ENCODE peak calls at places on chromosome 22, in ten cellular contexts. One of them, this sample, is unnamed.

GRCh38 chr22:50236731-50237409 is 8.0 kb downstream of the TUBGCP6 start:
- DNase-seq in T-cell: no peak
- DNase-seq in natural killer cell treated with Interleukin-12 subunit alpha and Interleukin-12 subunit beta and Interleukin-15 and Interleukin-18, amount 100 ng/mL, for 72 hours: no peak
- DNase-seq in NCI-H1105: no peak
- DNase-seq in cardiac fibroblast: peak
- DNase-seq in CD4-positive, alpha-beta T cell: no peak
- DNase-seq in A549: peak
- DNase-seq in choroid plexus epithelial cell: peak
- DNase-seq in nephron progenitor cell: peak
- DNase-seq in DMS79 treated with DMSO at 0.1 percent for 48 hours: no peak
- DNase-seq in this sample: no peak

GRCh38 chr22:48431014-48431413 is 1396.7 kb downstream of the BRD1 start:
- DNase-seq in T-cell: no peak
- DNase-seq in natural killer cell treated with Interleukin-12 subunit alpha and Interleukin-12 subunit beta and Interleukin-15 and Interleukin-18, amount 100 ng/mL, for 72 hours: peak
- DNase-seq in NCI-H1105: peak
- DNase-seq in cardiac fibroblast: no peak
- DNase-seq in CD4-positive, alpha-beta T cell: no peak
- DNase-seq in A549: no peak
- DNase-seq in choroid plexus epithelial cell: no peak
- DNase-seq in nephron progenitor cell: no peak
- DNase-seq in DMS79 treated with DMSO at 0.1 percent for 48 hours: peak
- DNase-seq in this sample: no peak

GRCh38 chr22:43723816-43724215 is 88.3 kb downstream of the EFCAB6 start:
- DNase-seq in T-cell: no peak
- DNase-seq in natural killer cell treated with Interleukin-12 subunit alpha and Interleukin-12 subunit beta and Interleukin-15 and Interleukin-18, amount 100 ng/mL, for 72 hours: no peak
- DNase-seq in NCI-H1105: no peak
- DNase-seq in cardiac fibroblast: peak
- DNase-seq in CD4-positive, alpha-beta T cell: no peak
- DNase-seq in A549: no peak
- DNase-seq in choroid plexus epithelial cell: no peak
- DNase-seq in nephron progenitor cell: no peak
- DNase-seq in DMS79 treated with DMSO at 0.1 percent for 48 hours: no peak
- DNase-seq in this sample: no peak

GRCh38 chr22:39954584-39955055 is 5.6 kb upstream of the TMA7B start:
- DNase-seq in T-cell: no peak
- DNase-seq in natural killer cell treated with Interleukin-12 subunit alpha and Interleukin-12 subunit beta and Interleukin-15 and Interleukin-18, amount 100 ng/mL, for 72 hours: no peak
- DNase-seq in NCI-H1105: no peak
- DNase-seq in cardiac fibroblast: peak
- DNase-seq in CD4-positive, alpha-beta T cell: no peak
- DNase-seq in A549: no peak
- DNase-seq in choroid plexus epithelial cell: peak
- DNase-seq in nephron progenitor cell: no peak
- DNase-seq in DMS79 treated with DMSO at 0.1 percent for 48 hours: no peak
- DNase-seq in this sample: no peak

GRCh38 chr22:30872282-30873041 is 96.1 kb downstream of the MORC2 start:
- DNase-seq in T-cell: no peak
- DNase-seq in natural killer cell treated with Interleukin-12 subunit alpha and Interleukin-12 subunit beta and Interleukin-15 and Interleukin-18, amount 100 ng/mL, for 72 hours: peak
- DNase-seq in NCI-H1105: no peak
- DNase-seq in cardiac fibroblast: no peak
- DNase-seq in CD4-positive, alpha-beta T cell: no peak
- DNase-seq in A549: no peak
- DNase-seq in choroid plexus epithelial cell: no peak
- DNase-seq in nephron progenitor cell: no peak
- DNase-seq in DMS79 treated with DMSO at 0.1 percent for 48 hours: no peak
- DNase-seq in this sample: no peak

GRCh38 chr22:44524806-44525205 is 26.8 kb upstream of the RTL6 start:
- DNase-seq in T-cell: no peak
- DNase-seq in natural killer cell treated with Interleukin-12 subunit alpha and Interleukin-12 subunit beta and Interleukin-15 and Interleukin-18, amount 100 ng/mL, for 72 hours: no peak
- DNase-seq in NCI-H1105: no peak
- DNase-seq in cardiac fibroblast: no peak
- DNase-seq in CD4-positive, alpha-beta T cell: no peak
- DNase-seq in A549: no peak
- DNase-seq in choroid plexus epithelial cell: no peak
- DNase-seq in nephron progenitor cell: no peak
- DNase-seq in DMS79 treated with DMSO at 0.1 percent for 48 hours: no peak
- DNase-seq in this sample: no peak

GRCh38 chr22:26656896-26657851 is at the start of gene MIAT:
- DNase-seq in T-cell: peak
- DNase-seq in natural killer cell treated with Interleukin-12 subunit alpha and Interleukin-12 subunit beta and Interleukin-15 and Interleukin-18, amount 100 ng/mL, for 72 hours: peak
- DNase-seq in NCI-H1105: peak
- DNase-seq in cardiac fibroblast: peak
- DNase-seq in CD4-positive, alpha-beta T cell: peak
- DNase-seq in A549: no peak
- DNase-seq in choroid plexus epithelial cell: no peak
- DNase-seq in nephron progenitor cell: peak
- DNase-seq in DMS79 treated with DMSO at 0.1 percent for 48 hours: no peak
- DNase-seq in this sample: peak

GRCh38 chr22:33111491-33111890 is 53.3 kb upstream of the SYN3 start:
- DNase-seq in T-cell: no peak
- DNase-seq in natural killer cell treated with Interleukin-12 subunit alpha and Interleukin-12 subunit beta and Interleukin-15 and Interleukin-18, amount 100 ng/mL, for 72 hours: no peak
- DNase-seq in NCI-H1105: no peak
- DNase-seq in cardiac fibroblast: no peak
- DNase-seq in CD4-positive, alpha-beta T cell: no peak
- DNase-seq in A549: no peak
- DNase-seq in choroid plexus epithelial cell: no peak
- DNase-seq in nephron progenitor cell: no peak
- DNase-seq in DMS79 treated with DMSO at 0.1 percent for 48 hours: no peak
- DNase-seq in this sample: no peak

GRCh38 chr22:26674211-26675190 is 17.1 kb downstream of the MIAT start:
- DNase-seq in T-cell: no peak
- DNase-seq in natural killer cell treated with Interleukin-12 subunit alpha and Interleukin-12 subunit beta and Interleukin-15 and Interleukin-18, amount 100 ng/mL, for 72 hours: no peak
- DNase-seq in NCI-H1105: no peak
- DNase-seq in cardiac fibroblast: no peak
- DNase-seq in CD4-positive, alpha-beta T cell: no peak
- DNase-seq in A549: no peak
- DNase-seq in choroid plexus epithelial cell: no peak
- DNase-seq in nephron progenitor cell: no peak
- DNase-seq in DMS79 treated with DMSO at 0.1 percent for 48 hours: no peak
- DNase-seq in this sample: no peak

GRCh38 chr22:41245917-41246499 is 5.3 kb upstream of the CHADL start:
- DNase-seq in T-cell: no peak
- DNase-seq in natural killer cell treated with Interleukin-12 subunit alpha and Interleukin-12 subunit beta and Interleukin-15 and Interleukin-18, amount 100 ng/mL, for 72 hours: no peak
- DNase-seq in NCI-H1105: no peak
- DNase-seq in cardiac fibroblast: no peak
- DNase-seq in CD4-positive, alpha-beta T cell: no peak
- DNase-seq in A549: no peak
- DNase-seq in choroid plexus epithelial cell: no peak
- DNase-seq in nephron progenitor cell: no peak
- DNase-seq in DMS79 treated with DMSO at 0.1 percent for 48 hours: no peak
- DNase-seq in this sample: no peak

GRCh38 chr22:20298110-20298802 is 21.6 kb downstream of the DGCR6L start:
- DNase-seq in T-cell: no peak
- DNase-seq in natural killer cell treated with Interleukin-12 subunit alpha and Interleukin-12 subunit beta and Interleukin-15 and Interleukin-18, amount 100 ng/mL, for 72 hours: no peak
- DNase-seq in NCI-H1105: no peak
- DNase-seq in cardiac fibroblast: no peak
- DNase-seq in CD4-positive, alpha-beta T cell: no peak
- DNase-seq in A549: no peak
- DNase-seq in choroid plexus epithelial cell: no peak
- DNase-seq in nephron progenitor cell: no peak
- DNase-seq in DMS79 treated with DMSO at 0.1 percent for 48 hours: no peak
- DNase-seq in this sample: no peak

GRCh38 chr22:46677323-46678002 is 57.3 kb downstream of the GRAMD4 start:
- DNase-seq in T-cell: no peak
- DNase-seq in natural killer cell treated with Interleukin-12 subunit alpha and Interleukin-12 subunit beta and Interleukin-15 and Interleukin-18, amount 100 ng/mL, for 72 hours: no peak
- DNase-seq in NCI-H1105: no peak
- DNase-seq in cardiac fibroblast: no peak
- DNase-seq in CD4-positive, alpha-beta T cell: no peak
- DNase-seq in A549: no peak
- DNase-seq in choroid plexus epithelial cell: no peak
- DNase-seq in nephron progenitor cell: no peak
- DNase-seq in DMS79 treated with DMSO at 0.1 percent for 48 hours: no peak
- DNase-seq in this sample: no peak

GRCh38 chr22:22584722-22585121 is 25.7 kb upstream of the PRAME start:
- DNase-seq in T-cell: no peak
- DNase-seq in natural killer cell treated with Interleukin-12 subunit alpha and Interleukin-12 subunit beta and Interleukin-15 and Interleukin-18, amount 100 ng/mL, for 72 hours: no peak
- DNase-seq in NCI-H1105: no peak
- DNase-seq in cardiac fibroblast: no peak
- DNase-seq in CD4-positive, alpha-beta T cell: no peak
- DNase-seq in A549: no peak
- DNase-seq in choroid plexus epithelial cell: no peak
- DNase-seq in nephron progenitor cell: no peak
- DNase-seq in DMS79 treated with DMSO at 0.1 percent for 48 hours: no peak
- DNase-seq in this sample: no peak

GRCh38 chr22:32695451-32695891 is 106.0 kb upstream of the TIMP3 start:
- DNase-seq in T-cell: no peak
- DNase-seq in natural killer cell treated with Interleukin-12 subunit alpha and Interleukin-12 subunit beta and Interleukin-15 and Interleukin-18, amount 100 ng/mL, for 72 hours: no peak
- DNase-seq in NCI-H1105: no peak
- DNase-seq in cardiac fibroblast: peak
- DNase-seq in CD4-positive, alpha-beta T cell: no peak
- DNase-seq in A549: peak
- DNase-seq in choroid plexus epithelial cell: peak
- DNase-seq in nephron progenitor cell: no peak
- DNase-seq in DMS79 treated with DMSO at 0.1 percent for 48 hours: no peak
- DNase-seq in this sample: no peak

GRCh38 chr22:39428597-39429071 is 28.2 kb upstream of the MGAT3 start:
- DNase-seq in T-cell: no peak
- DNase-seq in natural killer cell treated with Interleukin-12 subunit alpha and Interleukin-12 subunit beta and Interleukin-15 and Interleukin-18, amount 100 ng/mL, for 72 hours: no peak
- DNase-seq in NCI-H1105: no peak
- DNase-seq in cardiac fibroblast: no peak
- DNase-seq in CD4-positive, alpha-beta T cell: no peak
- DNase-seq in A549: no peak
- DNase-seq in choroid plexus epithelial cell: peak
- DNase-seq in nephron progenitor cell: peak
- DNase-seq in DMS79 treated with DMSO at 0.1 percent for 48 hours: no peak
- DNase-seq in this sample: no peak